ENCODE peak calls at places on chromosomes 7 and 10, in eight cellular contexts. One of them, this sample, is unnamed.
A peak's percentile ranks its signal among the peaks of the same experiment; 100 is the strongest.

GRCh38 chr10:104333037-104333727 is 5.1 kb downstream of the ITPRIP start:
- DNase-seq in uterus: no peak
- DNase-seq in astrocyte of the spinal cord: peak; percentile 43
- DNase-seq in T-helper 22 cell: peak; percentile 44
- DNase-seq in stimulated activated effector memory CD8-positive, alpha-beta T cell treated with anti-CD3 and anti-CD28 coated beads, Interleukin-12 subunit alpha, Interleukin-12 subunit beta, amount 100 ng/mL, for 72 hours: no peak
- DNase-seq in naive thymus-derived CD8-positive, alpha-beta T cell: peak; percentile 57
- DNase-seq in HT1080: no peak
- DNase-seq in heart left ventricle: peak; percentile 34
- DNase-seq in this sample: peak; percentile 68

GRCh38 chr7:27130540-27131389 is at the start of gene HOXA4:
- DNase-seq in HT1080: peak; percentile 84
- DNase-seq in T-helper 22 cell: peak; percentile 26
- DNase-seq in heart left ventricle: peak; percentile 75
- DNase-seq in stimulated activated effector memory CD8-positive, alpha-beta T cell treated with anti-CD3 and anti-CD28 coated beads, Interleukin-12 subunit alpha, Interleukin-12 subunit beta, amount 100 ng/mL, for 72 hours: peak; percentile 70
- DNase-seq in naive thymus-derived CD8-positive, alpha-beta T cell: peak; percentile 73
- DNase-seq in uterus: peak; percentile 90
- DNase-seq in astrocyte of the spinal cord: peak; percentile 92
- DNase-seq in this sample: peak; percentile 29

GRCh38 chr7:157482517-157483120 is 145.8 kb downstream of the DNAJB6 start:
- DNase-seq in uterus: no peak
- DNase-seq in heart left ventricle: no peak
- DNase-seq in astrocyte of the spinal cord: no peak
- DNase-seq in naive thymus-derived CD8-positive, alpha-beta T cell: no peak
- DNase-seq in stimulated activated effector memory CD8-positive, alpha-beta T cell treated with anti-CD3 and anti-CD28 coated beads, Interleukin-12 subunit alpha, Interleukin-12 subunit beta, amount 100 ng/mL, for 72 hours: no peak
- DNase-seq in T-helper 22 cell: no peak
- DNase-seq in HT1080: no peak
- DNase-seq in this sample: no peak

GRCh38 chr7:128891942-128892269 is 18.6 kb downstream of the KCP start:
- DNase-seq in T-helper 22 cell: no peak
- DNase-seq in uterus: no peak
- DNase-seq in stimulated activated effector memory CD8-positive, alpha-beta T cell treated with anti-CD3 and anti-CD28 coated beads, Interleukin-12 subunit alpha, Interleukin-12 subunit beta, amount 100 ng/mL, for 72 hours: no peak
- DNase-seq in naive thymus-derived CD8-positive, alpha-beta T cell: no peak
- DNase-seq in HT1080: no peak
- DNase-seq in astrocyte of the spinal cord: no peak
- DNase-seq in heart left ventricle: no peak
- DNase-seq in this sample: no peak

GRCh38 chr10:105769248-105770184 is 1128.4 kb downstream of the SORCS3 start:
- DNase-seq in T-helper 22 cell: no peak
- DNase-seq in heart left ventricle: no peak
- DNase-seq in uterus: no peak
- DNase-seq in naive thymus-derived CD8-positive, alpha-beta T cell: no peak
- DNase-seq in HT1080: peak; percentile 79
- DNase-seq in astrocyte of the spinal cord: no peak
- DNase-seq in stimulated activated effector memory CD8-positive, alpha-beta T cell treated with anti-CD3 and anti-CD28 coated beads, Interleukin-12 subunit alpha, Interleukin-12 subunit beta, amount 100 ng/mL, for 72 hours: no peak
- DNase-seq in this sample: no peak

GRCh38 chr10:63213489-63213888 is 80.4 kb downstream of the NRBF2 start:
- DNase-seq in heart left ventricle: no peak
- DNase-seq in T-helper 22 cell: no peak
- DNase-seq in HT1080: no peak
- DNase-seq in astrocyte of the spinal cord: no peak
- DNase-seq in stimulated activated effector memory CD8-positive, alpha-beta T cell treated with anti-CD3 and anti-CD28 coated beads, Interleukin-12 subunit alpha, Interleukin-12 subunit beta, amount 100 ng/mL, for 72 hours: no peak
- DNase-seq in uterus: no peak
- DNase-seq in naive thymus-derived CD8-positive, alpha-beta T cell: no peak
- DNase-seq in this sample: no peak

GRCh38 chr10:16519908-16520861 is 1.5 kb downstream of the C1QL3 start:
- DNase-seq in stimulated activated effector memory CD8-positive, alpha-beta T cell treated with anti-CD3 and anti-CD28 coated beads, Interleukin-12 subunit alpha, Interleukin-12 subunit beta, amount 100 ng/mL, for 72 hours: no peak
- DNase-seq in naive thymus-derived CD8-positive, alpha-beta T cell: no peak
- DNase-seq in uterus: no peak
- DNase-seq in astrocyte of the spinal cord: no peak
- DNase-seq in heart left ventricle: no peak
- DNase-seq in HT1080: no peak
- DNase-seq in T-helper 22 cell: no peak
- DNase-seq in this sample: no peak

GRCh38 chr7:106609416-106609815 is 51.5 kb downstream of the CCDC71L start:
- DNase-seq in astrocyte of the spinal cord: peak; percentile 87
- DNase-seq in uterus: no peak
- DNase-seq in naive thymus-derived CD8-positive, alpha-beta T cell: no peak
- DNase-seq in HT1080: peak; percentile 90
- DNase-seq in heart left ventricle: no peak
- DNase-seq in stimulated activated effector memory CD8-positive, alpha-beta T cell treated with anti-CD3 and anti-CD28 coated beads, Interleukin-12 subunit alpha, Interleukin-12 subunit beta, amount 100 ng/mL, for 72 hours: no peak
- DNase-seq in T-helper 22 cell: no peak
- DNase-seq in this sample: no peak

GRCh38 chr10:133379152-133379800 is at the start of gene PAOX:
- DNase-seq in T-helper 22 cell: peak; percentile 52
- DNase-seq in heart left ventricle: peak; percentile 83
- DNase-seq in uterus: peak; percentile 73
- DNase-seq in naive thymus-derived CD8-positive, alpha-beta T cell: peak; percentile 33
- DNase-seq in HT1080: no peak
- DNase-seq in stimulated activated effector memory CD8-positive, alpha-beta T cell treated with anti-CD3 and anti-CD28 coated beads, Interleukin-12 subunit alpha, Interleukin-12 subunit beta, amount 100 ng/mL, for 72 hours: peak; percentile 63
- DNase-seq in astrocyte of the spinal cord: peak; percentile 50
- DNase-seq in this sample: peak; percentile 47

GRCh38 chr10:69500864-69501468 is 49.7 kb downstream of the TSPAN15 start:
- DNase-seq in HT1080: no peak
- DNase-seq in astrocyte of the spinal cord: no peak
- DNase-seq in uterus: no peak
- DNase-seq in heart left ventricle: no peak
- DNase-seq in T-helper 22 cell: no peak
- DNase-seq in naive thymus-derived CD8-positive, alpha-beta T cell: no peak
- DNase-seq in stimulated activated effector memory CD8-positive, alpha-beta T cell treated with anti-CD3 and anti-CD28 coated beads, Interleukin-12 subunit alpha, Interleukin-12 subunit beta, amount 100 ng/mL, for 72 hours: no peak
- DNase-seq in this sample: no peak

GRCh38 chr10:128526793-128527375 is 400.7 kb upstream of the MKI67 start:
- DNase-seq in heart left ventricle: peak; percentile 27
- DNase-seq in T-helper 22 cell: no peak
- DNase-seq in HT1080: peak; percentile 13
- DNase-seq in astrocyte of the spinal cord: no peak
- DNase-seq in uterus: no peak
- DNase-seq in naive thymus-derived CD8-positive, alpha-beta T cell: no peak
- DNase-seq in stimulated activated effector memory CD8-positive, alpha-beta T cell treated with anti-CD3 and anti-CD28 coated beads, Interleukin-12 subunit alpha, Interleukin-12 subunit beta, amount 100 ng/mL, for 72 hours: no peak
- DNase-seq in this sample: no peak

GRCh38 chr7:38594931-38595330 is 36.2 kb downstream of the AMPH start:
- DNase-seq in T-helper 22 cell: no peak
- DNase-seq in astrocyte of the spinal cord: no peak
- DNase-seq in uterus: no peak
- DNase-seq in naive thymus-derived CD8-positive, alpha-beta T cell: no peak
- DNase-seq in stimulated activated effector memory CD8-positive, alpha-beta T cell treated with anti-CD3 and anti-CD28 coated beads, Interleukin-12 subunit alpha, Interleukin-12 subunit beta, amount 100 ng/mL, for 72 hours: no peak
- DNase-seq in heart left ventricle: no peak
- DNase-seq in HT1080: no peak
- DNase-seq in this sample: no peak

GRCh38 chr10:43203491-43204393 is 63.1 kb downstream of the RASGEF1A start:
- DNase-seq in astrocyte of the spinal cord: no peak
- DNase-seq in T-helper 22 cell: no peak
- DNase-seq in heart left ventricle: peak; percentile 7
- DNase-seq in uterus: peak; percentile 29
- DNase-seq in stimulated activated effector memory CD8-positive, alpha-beta T cell treated with anti-CD3 and anti-CD28 coated beads, Interleukin-12 subunit alpha, Interleukin-12 subunit beta, amount 100 ng/mL, for 72 hours: peak; percentile 2
- DNase-seq in HT1080: no peak
- DNase-seq in naive thymus-derived CD8-positive, alpha-beta T cell: no peak
- DNase-seq in this sample: no peak

GRCh38 chr7:155791836-155792235 is 20.4 kb downstream of the SHH start:
- DNase-seq in heart left ventricle: no peak
- DNase-seq in stimulated activated effector memory CD8-positive, alpha-beta T cell treated with anti-CD3 and anti-CD28 coated beads, Interleukin-12 subunit alpha, Interleukin-12 subunit beta, amount 100 ng/mL, for 72 hours: no peak
- DNase-seq in naive thymus-derived CD8-positive, alpha-beta T cell: no peak
- DNase-seq in uterus: no peak
- DNase-seq in T-helper 22 cell: no peak
- DNase-seq in astrocyte of the spinal cord: no peak
- DNase-seq in HT1080: no peak
- DNase-seq in this sample: no peak

GRCh38 chr7:34281260-34281659 is 375.9 kb downstream of the BMPER start:
- DNase-seq in astrocyte of the spinal cord: no peak
- DNase-seq in heart left ventricle: no peak
- DNase-seq in naive thymus-derived CD8-positive, alpha-beta T cell: no peak
- DNase-seq in T-helper 22 cell: no peak
- DNase-seq in stimulated activated effector memory CD8-positive, alpha-beta T cell treated with anti-CD3 and anti-CD28 coated beads, Interleukin-12 subunit alpha, Interleukin-12 subunit beta, amount 100 ng/mL, for 72 hours: no peak
- DNase-seq in uterus: no peak
- DNase-seq in HT1080: no peak
- DNase-seq in this sample: no peak

GRCh38 chr7:43485580-43485979 is 97.3 kb upstream of the STK17A start:
- DNase-seq in heart left ventricle: no peak
- DNase-seq in T-helper 22 cell: no peak
- DNase-seq in naive thymus-derived CD8-positive, alpha-beta T cell: no peak
- DNase-seq in stimulated activated effector memory CD8-positive, alpha-beta T cell treated with anti-CD3 and anti-CD28 coated beads, Interleukin-12 subunit alpha, Interleukin-12 subunit beta, amount 100 ng/mL, for 72 hours: no peak
- DNase-seq in HT1080: no peak
- DNase-seq in astrocyte of the spinal cord: no peak
- DNase-seq in uterus: no peak
- DNase-seq in this sample: no peak

GRCh38 chr7:134548877-134549276 is at the start of gene AKR1B15:
- DNase-seq in heart left ventricle: no peak
- DNase-seq in uterus: no peak
- DNase-seq in astrocyte of the spinal cord: no peak
- DNase-seq in stimulated activated effector memory CD8-positive, alpha-beta T cell treated with anti-CD3 and anti-CD28 coated beads, Interleukin-12 subunit alpha, Interleukin-12 subunit beta, amount 100 ng/mL, for 72 hours: peak; percentile 8
- DNase-seq in T-helper 22 cell: no peak
- DNase-seq in naive thymus-derived CD8-positive, alpha-beta T cell: no peak
- DNase-seq in HT1080: no peak
- DNase-seq in this sample: no peak

GRCh38 chr7:26105931-26106330 is 46.1 kb upstream of the NFE2L3 start:
- DNase-seq in stimulated activated effector memory CD8-positive, alpha-beta T cell treated with anti-CD3 and anti-CD28 coated beads, Interleukin-12 subunit alpha, Interleukin-12 subunit beta, amount 100 ng/mL, for 72 hours: no peak
- DNase-seq in naive thymus-derived CD8-positive, alpha-beta T cell: no peak
- DNase-seq in heart left ventricle: no peak
- DNase-seq in T-helper 22 cell: no peak
- DNase-seq in astrocyte of the spinal cord: no peak
- DNase-seq in HT1080: no peak
- DNase-seq in uterus: no peak
- DNase-seq in this sample: no peak

GRCh38 chr10:61763778-61764177 is 101.0 kb downstream of the CABCOCO1 start:
- DNase-seq in stimulated activated effector memory CD8-positive, alpha-beta T cell treated with anti-CD3 and anti-CD28 coated beads, Interleukin-12 subunit alpha, Interleukin-12 subunit beta, amount 100 ng/mL, for 72 hours: no peak
- DNase-seq in T-helper 22 cell: no peak
- DNase-seq in naive thymus-derived CD8-positive, alpha-beta T cell: no peak
- DNase-seq in HT1080: no peak
- DNase-seq in heart left ventricle: no peak
- DNase-seq in uterus: no peak
- DNase-seq in astrocyte of the spinal cord: no peak
- DNase-seq in this sample: no peak

GRCh38 chr7:138008046-138008587 is 6.2 kb upstream of the CREB3L2 start:
- DNase-seq in astrocyte of the spinal cord: no peak
- DNase-seq in uterus: no peak
- DNase-seq in HT1080: no peak
- DNase-seq in T-helper 22 cell: no peak
- DNase-seq in heart left ventricle: no peak
- DNase-seq in stimulated activated effector memory CD8-positive, alpha-beta T cell treated with anti-CD3 and anti-CD28 coated beads, Interleukin-12 subunit alpha, Interleukin-12 subunit beta, amount 100 ng/mL, for 72 hours: no peak
- DNase-seq in naive thymus-derived CD8-positive, alpha-beta T cell: no peak
- DNase-seq in this sample: no peak

GRCh38 chr7:134372858-134373257 is 56.1 kb upstream of the SLC35B4 start:
- DNase-seq in uterus: no peak
- DNase-seq in astrocyte of the spinal cord: no peak
- DNase-seq in heart left ventricle: no peak
- DNase-seq in HT1080: no peak
- DNase-seq in stimulated activated effector memory CD8-positive, alpha-beta T cell treated with anti-CD3 and anti-CD28 coated beads, Interleukin-12 subunit alpha, Interleukin-12 subunit beta, amount 100 ng/mL, for 72 hours: no peak
- DNase-seq in T-helper 22 cell: no peak
- DNase-seq in naive thymus-derived CD8-positive, alpha-beta T cell: no peak
- DNase-seq in this sample: no peak

GRCh38 chr7:157910446-157910845 is 573.6 kb downstream of the DNAJB6 start:
- DNase-seq in uterus: no peak
- DNase-seq in naive thymus-derived CD8-positive, alpha-beta T cell: no peak
- DNase-seq in HT1080: no peak
- DNase-seq in heart left ventricle: no peak
- DNase-seq in T-helper 22 cell: no peak
- DNase-seq in stimulated activated effector memory CD8-positive, alpha-beta T cell treated with anti-CD3 and anti-CD28 coated beads, Interleukin-12 subunit alpha, Interleukin-12 subunit beta, amount 100 ng/mL, for 72 hours: no peak
- DNase-seq in astrocyte of the spinal cord: no peak
- DNase-seq in this sample: no peak

GRCh38 chr10:99995713-99996112 is 14.0 kb downstream of the DNMBP start:
- DNase-seq in T-helper 22 cell: no peak
- DNase-seq in astrocyte of the spinal cord: no peak
- DNase-seq in HT1080: no peak
- DNase-seq in uterus: no peak
- DNase-seq in stimulated activated effector memory CD8-positive, alpha-beta T cell treated with anti-CD3 and anti-CD28 coated beads, Interleukin-12 subunit alpha, Interleukin-12 subunit beta, amount 100 ng/mL, for 72 hours: no peak
- DNase-seq in naive thymus-derived CD8-positive, alpha-beta T cell: no peak
- DNase-seq in heart left ventricle: no peak
- DNase-seq in this sample: no peak

GRCh38 chr10:12332572-12333381 is 16.6 kb upstream of the CAMK1D start:
- DNase-seq in HT1080: no peak
- DNase-seq in T-helper 22 cell: no peak
- DNase-seq in uterus: no peak
- DNase-seq in stimulated activated effector memory CD8-positive, alpha-beta T cell treated with anti-CD3 and anti-CD28 coated beads, Interleukin-12 subunit alpha, Interleukin-12 subunit beta, amount 100 ng/mL, for 72 hours: no peak
- DNase-seq in naive thymus-derived CD8-positive, alpha-beta T cell: no peak
- DNase-seq in heart left ventricle: no peak
- DNase-seq in astrocyte of the spinal cord: no peak
- DNase-seq in this sample: no peak

GRCh38 chr10:128641998-128642397 is 515.8 kb upstream of the MKI67 start:
- DNase-seq in uterus: no peak
- DNase-seq in astrocyte of the spinal cord: no peak
- DNase-seq in heart left ventricle: no peak
- DNase-seq in T-helper 22 cell: no peak
- DNase-seq in naive thymus-derived CD8-positive, alpha-beta T cell: no peak
- DNase-seq in HT1080: peak; percentile 49
- DNase-seq in stimulated activated effector memory CD8-positive, alpha-beta T cell treated with anti-CD3 and anti-CD28 coated beads, Interleukin-12 subunit alpha, Interleukin-12 subunit beta, amount 100 ng/mL, for 72 hours: no peak
- DNase-seq in this sample: no peak

GRCh38 chr7:28686418-28686800 is 271.7 kb downstream of the TRIL start:
- DNase-seq in uterus: peak; percentile 34
- DNase-seq in astrocyte of the spinal cord: peak; percentile 84
- DNase-seq in stimulated activated effector memory CD8-positive, alpha-beta T cell treated with anti-CD3 and anti-CD28 coated beads, Interleukin-12 subunit alpha, Interleukin-12 subunit beta, amount 100 ng/mL, for 72 hours: no peak
- DNase-seq in HT1080: peak; percentile 71
- DNase-seq in naive thymus-derived CD8-positive, alpha-beta T cell: no peak
- DNase-seq in T-helper 22 cell: no peak
- DNase-seq in heart left ventricle: peak; percentile 45
- DNase-seq in this sample: no peak

GRCh38 chr7:99352247-99352646 is 22.3 kb upstream of the ARPC1B start:
- DNase-seq in HT1080: no peak
- DNase-seq in naive thymus-derived CD8-positive, alpha-beta T cell: no peak
- DNase-seq in heart left ventricle: no peak
- DNase-seq in stimulated activated effector memory CD8-positive, alpha-beta T cell treated with anti-CD3 and anti-CD28 coated beads, Interleukin-12 subunit alpha, Interleukin-12 subunit beta, amount 100 ng/mL, for 72 hours: no peak
- DNase-seq in astrocyte of the spinal cord: no peak
- DNase-seq in T-helper 22 cell: no peak
- DNase-seq in uterus: no peak
- DNase-seq in this sample: no peak

GRCh38 chr7:121267612-121268011 is 61.2 kb upstream of the WNT16 start:
- DNase-seq in stimulated activated effector memory CD8-positive, alpha-beta T cell treated with anti-CD3 and anti-CD28 coated beads, Interleukin-12 subunit alpha, Interleukin-12 subunit beta, amount 100 ng/mL, for 72 hours: no peak
- DNase-seq in naive thymus-derived CD8-positive, alpha-beta T cell: no peak
- DNase-seq in heart left ventricle: no peak
- DNase-seq in uterus: no peak
- DNase-seq in T-helper 22 cell: no peak
- DNase-seq in HT1080: no peak
- DNase-seq in astrocyte of the spinal cord: no peak
- DNase-seq in this sample: no peak

GRCh38 chr10:48478980-48479811 is 125.7 kb downstream of the ARHGAP22 start:
- DNase-seq in uterus: no peak
- DNase-seq in naive thymus-derived CD8-positive, alpha-beta T cell: no peak
- DNase-seq in HT1080: no peak
- DNase-seq in T-helper 22 cell: no peak
- DNase-seq in astrocyte of the spinal cord: no peak
- DNase-seq in heart left ventricle: no peak
- DNase-seq in stimulated activated effector memory CD8-positive, alpha-beta T cell treated with anti-CD3 and anti-CD28 coated beads, Interleukin-12 subunit alpha, Interleukin-12 subunit beta, amount 100 ng/mL, for 72 hours: no peak
- DNase-seq in this sample: no peak

GRCh38 chr7:6444516-6445269 is 3.1 kb downstream of the DAGLB start:
- DNase-seq in astrocyte of the spinal cord: no peak
- DNase-seq in uterus: no peak
- DNase-seq in HT1080: no peak
- DNase-seq in heart left ventricle: no peak
- DNase-seq in stimulated activated effector memory CD8-positive, alpha-beta T cell treated with anti-CD3 and anti-CD28 coated beads, Interleukin-12 subunit alpha, Interleukin-12 subunit beta, amount 100 ng/mL, for 72 hours: no peak
- DNase-seq in T-helper 22 cell: no peak
- DNase-seq in naive thymus-derived CD8-positive, alpha-beta T cell: no peak
- DNase-seq in this sample: no peak

GRCh38 chr10:129972145-129972965 is 8.3 kb upstream of the EBF3 start:
- DNase-seq in naive thymus-derived CD8-positive, alpha-beta T cell: no peak
- DNase-seq in heart left ventricle: no peak
- DNase-seq in uterus: no peak
- DNase-seq in stimulated activated effector memory CD8-positive, alpha-beta T cell treated with anti-CD3 and anti-CD28 coated beads, Interleukin-12 subunit alpha, Interleukin-12 subunit beta, amount 100 ng/mL, for 72 hours: no peak
- DNase-seq in HT1080: no peak
- DNase-seq in astrocyte of the spinal cord: no peak
- DNase-seq in T-helper 22 cell: no peak
- DNase-seq in this sample: no peak

GRCh38 chr10:50385610-50386009 is 134.3 kb upstream of the ASAH2 start:
- DNase-seq in astrocyte of the spinal cord: no peak
- DNase-seq in heart left ventricle: no peak
- DNase-seq in HT1080: no peak
- DNase-seq in stimulated activated effector memory CD8-positive, alpha-beta T cell treated with anti-CD3 and anti-CD28 coated beads, Interleukin-12 subunit alpha, Interleukin-12 subunit beta, amount 100 ng/mL, for 72 hours: no peak
- DNase-seq in T-helper 22 cell: no peak
- DNase-seq in naive thymus-derived CD8-positive, alpha-beta T cell: no peak
- DNase-seq in uterus: peak; percentile 22
- DNase-seq in this sample: no peak

GRCh38 chr10:77504870-77505257 is 132.7 kb downstream of the KCNMA1 start:
- DNase-seq in uterus: no peak
- DNase-seq in stimulated activated effector memory CD8-positive, alpha-beta T cell treated with anti-CD3 and anti-CD28 coated beads, Interleukin-12 subunit alpha, Interleukin-12 subunit beta, amount 100 ng/mL, for 72 hours: no peak
- DNase-seq in heart left ventricle: no peak
- DNase-seq in astrocyte of the spinal cord: peak; percentile 47
- DNase-seq in T-helper 22 cell: no peak
- DNase-seq in naive thymus-derived CD8-positive, alpha-beta T cell: no peak
- DNase-seq in HT1080: peak; percentile 93
- DNase-seq in this sample: no peak

GRCh38 chr7:155357573-155358041 is 59.9 kb downstream of the INSIG1 start:
- DNase-seq in stimulated activated effector memory CD8-positive, alpha-beta T cell treated with anti-CD3 and anti-CD28 coated beads, Interleukin-12 subunit alpha, Interleukin-12 subunit beta, amount 100 ng/mL, for 72 hours: no peak
- DNase-seq in HT1080: peak; percentile 70
- DNase-seq in naive thymus-derived CD8-positive, alpha-beta T cell: no peak
- DNase-seq in astrocyte of the spinal cord: no peak
- DNase-seq in uterus: no peak
- DNase-seq in heart left ventricle: no peak
- DNase-seq in T-helper 22 cell: no peak
- DNase-seq in this sample: no peak

This sample was measured in effector CD4-positive, alpha-beta T cell.